ENCODE peak calls at places on chromosome 6, in nine cellular contexts. G is endothelial cell of umbilical vein, J is OCI-LY7, C is fibroblast of lung, P is H1, H is SK-N-SH, Y is K562, R is mammary epithelial cell, K is hepatocyte. S is an unnamed sample.

GRCh38 chr6:56595490-56596122 is 47.1 kb downstream of the DST start:
- DNase-seq in P (peak), G (peak), Y (peak), K (peak), R (peak), C (peak), H (peak), J (peak), S (peak)

GRCh38 chr6:105029581-105029980 is 72.7 kb downstream of the LIN28B start:
- DNase-seq in K (no peak), R (no peak), C (no peak), Y (no peak), J (no peak), G (no peak), H (no peak), P (no peak), S (no peak)

GRCh38 chr6:924661-925060 is 231.7 kb upstream of the EXOC2 start:
- DNase-seq in P (no peak), Y (no peak), R (no peak), K (no peak), G (no peak), C (no peak), J (no peak), H (no peak), S (no peak)

GRCh38 chr6:142266060-142266459 is 35.7 kb upstream of the ADGRG6 start:
- DNase-seq in P (no peak), R (no peak), G (peak), K (no peak), Y (no peak), H (no peak), J (no peak), C (no peak), S (no peak)

GRCh38 chr6:797479-798077 is 104.6 kb upstream of the EXOC2 start:
- DNase-seq in K (peak), H (peak), G (peak), J (peak), R (peak), C (peak), P (peak), Y (peak), S (peak)

GRCh38 chr6:167279766-167280440 is 11.2 kb upstream of the UNC93A start:
- DNase-seq in H (no peak), K (no peak), Y (no peak), R (no peak), P (no peak), G (no peak), C (no peak), J (no peak), S (no peak)

GRCh38 chr6:43074847-43075741 is 1.0 kb upstream of the PTK7 start:
- DNase-seq in H (no peak), R (no peak), G (no peak), Y (peak), J (no peak), K (peak), C (peak), P (no peak), S (peak)

GRCh38 chr6:3259491-3259958 is 778 bp downstream of the PSMG4 start:
- DNase-seq in Y (peak), J (peak), H (peak), K (peak), P (no peak), R (peak), G (peak), C (no peak), S (peak)

GRCh38 chr6:6686748-6687601 is 98.5 kb downstream of the LY86 start:
- DNase-seq in C (peak), R (peak), K (peak), Y (peak), J (peak), P (peak), G (peak), H (peak), S (no peak)

GRCh38 chr6:16698988-16699868 is 62.0 kb downstream of the ATXN1 start:
- DNase-seq in P (no peak), R (peak), K (peak), H (no peak), Y (no peak), C (no peak), J (no peak), G (no peak), S (no peak)

GRCh38 chr6:21061892-21062291 is 527.6 kb downstream of the CDKAL1 start:
- DNase-seq in C (no peak), J (no peak), P (no peak), R (no peak), K (no peak), G (no peak), Y (no peak), H (no peak), S (no peak)

GRCh38 chr6:105194106-105194505 is 14.3 kb upstream of the POPDC3 start:
- DNase-seq in H (no peak), G (no peak), J (no peak), R (no peak), K (no peak), P (no peak), Y (no peak), C (no peak), S (no peak)

GRCh38 chr6:27066802-27067201 is 180.7 kb upstream of the PRSS16 start:
- DNase-seq in Y (no peak), K (no peak), G (no peak), C (no peak), P (no peak), R (peak), J (no peak), H (no peak), S (no peak)

GRCh38 chr6:168165373-168165772 is 86.4 kb upstream of the FRMD1 start:
- DNase-seq in R (no peak), K (no peak), P (no peak), J (no peak), Y (no peak), C (no peak), G (no peak), H (no peak), S (no peak)

GRCh38 chr6:18243302-18243893 is 20.9 kb downstream of the DEK start:
- DNase-seq in Y (no peak), H (no peak), P (no peak), C (no peak), G (no peak), K (no peak), J (no peak), R (no peak), S (no peak)

GRCh38 chr6:64013061-64013410 is 377.4 kb downstream of the PHF3 start:
- DNase-seq in K (no peak), H (peak), J (no peak), G (no peak), P (no peak), Y (no peak), R (no peak), C (peak), S (no peak)

GRCh38 chr6:30829016-30829415 is 55.3 kb upstream of the DDR1 start:
- DNase-seq in P (no peak), K (no peak), R (no peak), C (no peak), J (no peak), H (no peak), Y (no peak), G (no peak), S (no peak)

GRCh38 chr6:70686548-70687133 is 19.0 kb downstream of the SMAP1 start:
- DNase-seq in G (peak), P (no peak), C (peak), J (peak), R (peak), Y (peak), H (peak), K (peak), S (no peak)

GRCh38 chr6:118598324-118598723 is 50.2 kb downstream of the PLN start:
- DNase-seq in J (no peak), R (no peak), G (no peak), Y (no peak), K (no peak), C (no peak), H (no peak), P (no peak), S (no peak)

GRCh38 chr6:127366281-127367022 is 23.0 kb upstream of the ECHDC1 start:
- DNase-seq in Y (peak), H (no peak), R (peak), K (no peak), P (no peak), G (peak), J (no peak), C (peak), S (peak)

GRCh38 chr6:2441881-2442475 is 196.6 kb upstream of the GMDS start:
- DNase-seq in H (no peak), R (peak), G (no peak), J (no peak), C (no peak), K (peak), Y (no peak), P (no peak), S (no peak)

GRCh38 chr6:36387440-36388303 is at the start of gene ETV7:
- DNase-seq in K (peak), Y (no peak), J (no peak), G (no peak), P (peak), H (peak), C (peak), R (peak), S (peak)

GRCh38 chr6:72619883-72620696 is 1.8 kb upstream of the KCNQ5 start:
- DNase-seq in J (peak), H (peak), C (no peak), P (peak), G (peak), R (no peak), Y (peak), K (peak), S (peak)

GRCh38 chr6:136335736-136336362 is 46.2 kb upstream of the BCLAF1 start:
- DNase-seq in H (no peak), G (no peak), J (no peak), Y (peak), C (peak), P (no peak), K (no peak), R (no peak), S (no peak)

GRCh38 chr6:70884074-70884983 is 72.5 kb downstream of the B3GAT2 start:
- DNase-seq in G (peak), C (peak), R (peak), J (peak), K (peak), P (peak), H (peak), Y (peak), S (peak)

GRCh38 chr6:42230320-42231034 is 12.8 kb upstream of the MRPS10 start:
- DNase-seq in R (no peak), G (peak), Y (peak), C (peak), J (peak), P (no peak), K (no peak), H (peak), S (peak)

GRCh38 chr6:49205526-49205925 is 257.5 kb downstream of the MMUT start:
- DNase-seq in J (no peak), R (no peak), G (no peak), H (peak), C (no peak), P (no peak), K (no peak), Y (no peak), S (no peak)

GRCh38 chr6:79421707-79422484 is 115.3 kb downstream of the LCA5 start:
- DNase-seq in G (peak), R (peak), Y (no peak), H (peak), J (no peak), P (no peak), K (peak), C (peak), S (no peak)

GRCh38 chr6:48567016-48567415 is 456.0 kb upstream of the PTCHD4 start:
- DNase-seq in K (no peak), P (no peak), C (no peak), G (no peak), H (no peak), R (peak), Y (no peak), J (no peak), S (no peak)

GRCh38 chr6:152552616-152553209 is 84.4 kb downstream of the SYNE1 start:
- DNase-seq in C (peak), Y (peak), P (peak), H (peak), R (peak), K (peak), J (peak), G (peak), S (no peak)

GRCh38 chr6:35320031-35320410 is 22.3 kb upstream of the PPARD start:
- DNase-seq in R (no peak), P (no peak), K (no peak), G (no peak), H (peak), J (no peak), C (no peak), Y (no peak), S (no peak)

GRCh38 chr6:35318845-35319220 is 21.2 kb downstream of the DEF6 start:
- DNase-seq in P (no peak), G (no peak), J (no peak), Y (no peak), K (peak), H (no peak), R (no peak), C (no peak), S (peak)

GRCh38 chr6:35319346-35320030 is 21.9 kb downstream of the DEF6 start:
- DNase-seq in Y (no peak), G (no peak), R (no peak), P (peak), K (no peak), J (no peak), C (no peak), H (peak), S (peak)

GRCh38 chr6:35317483-35318199 is 20.0 kb downstream of the DEF6 start:
- DNase-seq in J (no peak), C (peak), P (no peak), K (peak), R (no peak), H (no peak), Y (no peak), G (no peak), S (peak)

GRCh38 chr6:35318200-35318844 is 20.7 kb downstream of the DEF6 start:
- DNase-seq in Y (no peak), J (no peak), P (peak), C (peak), K (peak), G (peak), H (peak), R (no peak), S (peak)
- H3K4me2 ChIP-seq in Y (no peak), J (no peak), P (peak), C (peak), K (peak), G (peak), H (peak), R (peak), S (peak)

GRCh38 chr6:24692415-24692814 is 25.5 kb downstream of the ACOT13 start:
- DNase-seq in G (no peak), J (no peak), P (no peak), H (no peak), R (no peak), C (no peak), K (no peak), Y (no peak), S (no peak)

GRCh38 chr6:24691550-24691949 is 24.7 kb downstream of the ACOT13 start:
- DNase-seq in H (no peak), P (no peak), G (no peak), C (no peak), J (no peak), R (no peak), K (no peak), Y (no peak), S (no peak)

GRCh38 chr6:24692003-24692402 is 25.1 kb downstream of the ACOT13 start:
- DNase-seq in P (no peak), Y (no peak), R (no peak), C (no peak), K (no peak), J (no peak), G (no peak), H (no peak), S (no peak)

GRCh38 chr6:24694198-24694597 is 24.8 kb downstream of the C6orf62 start:
- DNase-seq in H (no peak), J (no peak), G (no peak), R (no peak), C (no peak), P (no peak), Y (no peak), K (no peak), S (no peak)

GRCh38 chr6:24692851-24693592 is 25.9 kb downstream of the C6orf62 start:
- DNase-seq in H (no peak), J (no peak), C (no peak), P (no peak), R (no peak), G (no peak), Y (no peak), K (no peak), S (no peak)
- TF ChIP-seq CTCF in H (no peak), J (no peak), C (no peak), P (no peak), R (no peak), G (no peak), Y (no peak), K (no peak), S (no peak)

GRCh38 chr6:125597411-125598253 is 151.8 kb upstream of the HEY2 start:
- DNase-seq in Y (no peak), K (no peak), C (no peak), R (no peak), P (no peak), J (peak), G (no peak), H (no peak), S (no peak)
- H3K4me2 ChIP-seq in Y (no peak), K (no peak), C (no peak), R (no peak), P (no peak), J (peak), G (no peak), H (no peak), S (no peak)

DNA sequence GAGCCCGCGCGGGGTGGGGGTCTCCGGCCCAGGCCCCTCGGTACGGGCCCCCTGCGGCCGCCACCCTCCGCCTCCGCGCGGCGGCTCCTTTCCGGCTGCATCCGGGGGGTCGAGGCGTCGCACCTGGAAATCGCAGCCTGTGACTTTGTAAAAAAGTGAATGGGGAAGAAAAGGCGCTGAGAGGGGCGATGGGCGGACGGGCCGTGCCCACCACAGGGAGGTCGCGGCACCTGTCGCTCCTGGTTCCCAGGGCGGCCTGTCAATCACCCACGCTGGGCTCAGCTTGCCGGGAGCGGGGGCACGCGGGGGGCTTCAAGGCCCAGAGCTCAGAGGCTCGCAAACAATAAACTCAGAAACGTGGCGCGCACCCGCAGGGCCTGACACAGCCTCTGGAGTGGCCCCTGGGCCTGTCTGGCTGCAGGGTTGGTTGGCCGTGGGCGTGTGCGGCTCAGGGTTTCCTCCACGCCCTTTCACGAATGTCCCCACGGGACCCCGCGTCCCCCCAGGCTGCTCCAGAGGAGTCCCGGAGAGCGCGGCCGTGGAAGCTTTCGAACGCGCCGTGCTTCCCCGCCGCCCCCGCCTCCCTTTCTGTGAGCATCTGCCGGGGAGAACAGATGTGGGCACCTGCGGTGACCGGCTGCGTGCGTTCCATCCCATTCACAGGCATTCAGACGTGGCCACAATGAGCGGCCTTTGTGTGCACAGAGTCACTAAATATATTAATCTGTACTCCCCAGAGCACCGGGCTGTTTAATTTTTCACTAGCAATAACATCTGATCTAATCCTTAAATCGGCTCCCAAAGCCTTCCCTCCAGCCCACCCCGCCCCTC is 6.1 kb upstream of the DLL1 start:
- DNase-seq in C (no peak), K (no peak), P (peak), H (peak), G (no peak), J (no peak), R (no peak), Y (no peak), S (peak)
- TF ChIP-seq CTCF in C (no peak), K (no peak), P (no peak), H (no peak), G (no peak), J (no peak), R (no peak), Y (no peak), S (no peak)

DNA sequence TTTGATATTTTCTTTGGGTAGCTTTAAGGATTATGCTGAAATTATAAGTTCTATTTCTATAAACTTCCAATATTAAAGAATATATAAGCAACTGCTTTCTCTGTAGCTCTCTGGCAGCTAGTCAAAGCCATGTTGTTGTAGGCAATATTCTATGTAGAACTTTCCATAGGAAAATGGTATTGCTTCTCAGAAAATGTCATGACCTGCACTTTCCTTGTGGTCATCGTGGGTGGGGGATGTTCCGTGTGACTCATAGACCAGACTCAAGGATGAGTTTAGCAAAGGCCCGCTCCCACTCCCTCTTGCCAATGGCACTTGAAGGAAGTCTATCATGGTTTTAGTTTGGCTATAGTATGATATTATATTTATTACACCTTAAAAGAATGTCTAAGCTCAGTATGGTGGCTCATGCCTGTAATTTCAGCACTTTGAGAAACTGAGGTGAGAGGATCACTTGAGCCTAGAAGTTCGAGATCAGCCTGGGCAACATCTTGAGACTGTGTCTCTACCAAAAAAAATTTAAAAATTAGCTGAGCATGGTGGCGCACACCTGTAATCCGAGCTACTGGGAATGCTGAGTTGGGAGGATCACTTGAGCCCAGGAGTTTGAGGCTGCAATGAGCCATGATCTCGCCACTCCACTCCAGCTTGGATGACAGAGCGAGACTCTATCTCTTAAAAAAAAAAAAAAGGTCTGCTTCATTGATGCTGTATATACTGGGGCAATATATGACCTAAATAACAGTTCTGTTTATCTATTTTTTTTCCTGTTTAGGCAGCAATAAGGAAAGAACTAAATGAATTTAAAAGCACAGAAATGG is 36.6 kb upstream of the LTV1 start:
- DNase-seq in J (no peak), G (peak), K (peak), C (peak), Y (peak), P (no peak), H (no peak), R (peak), S (peak)
- H3K4me2 ChIP-seq in J (no peak), G (peak), K (no peak), C (no peak), Y (peak), P (no peak), H (no peak), R (no peak), S (peak)

GRCh38 chr6:138909511-138909910 is 78.5 kb downstream of the REPS1 start:
- DNase-seq in C (no peak), J (no peak), R (no peak), P (no peak), K (no peak), Y (no peak), G (peak), H (no peak), S (no peak)

GRCh38 chr6:138912308-138912707 is 75.7 kb downstream of the REPS1 start:
- DNase-seq in H (no peak), J (no peak), K (no peak), R (no peak), Y (no peak), P (no peak), G (no peak), C (no peak), S (no peak)

GRCh38 chr6:138909975-138910374 is 78.1 kb downstream of the REPS1 start:
- DNase-seq in H (no peak), Y (no peak), G (no peak), K (no peak), R (no peak), J (no peak), P (no peak), C (no peak), S (no peak)

DNA sequence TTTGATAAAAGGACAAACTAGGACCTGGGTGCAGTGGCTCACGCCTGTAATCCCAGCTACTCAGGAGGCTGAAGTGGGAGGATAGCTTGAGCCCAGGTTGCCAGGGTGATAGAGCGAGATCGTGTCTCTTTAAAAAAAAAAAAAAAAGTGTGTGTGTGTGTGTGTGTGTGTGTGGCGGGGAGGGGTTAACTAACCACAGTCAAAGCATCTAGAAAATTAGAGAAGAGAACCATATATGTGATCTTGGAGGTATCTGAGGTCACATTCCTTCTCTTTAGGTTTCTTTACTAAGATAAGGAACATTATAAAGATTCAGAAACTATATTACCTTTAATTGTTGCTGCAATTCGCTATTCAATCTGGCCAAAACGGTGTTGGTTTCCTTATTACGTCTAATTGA is 80.9 kb downstream of the REPS1 start:
- DNase-seq in H (no peak), K (no peak), P (no peak), Y (no peak), C (no peak), R (no peak), G (no peak), J (no peak), S (no peak)
- TF ChIP-seq CTCF in H (no peak), K (no peak), P (no peak), Y (no peak), C (no peak), R (no peak), G (no peak), J (no peak), S (no peak)

GRCh38 chr6:19837511-19838441 is 606 bp downstream of the ID4 start:
- DNase-seq in G (peak), C (peak), K (peak), J (peak), Y (no peak), H (peak), R (peak), P (peak), S (peak)
- H3K4me2 ChIP-seq in G (peak), C (peak), K (peak), J (peak), Y (no peak), H (peak), R (peak), P (peak), S (peak)

S was measured in osteoblast.